ENCODE peak calls at places on chromosome 5, in eight cellular contexts. L, Z, M, K, U, O, B and H are unnamed samples.
A peak's percentile ranks its signal among the peaks of the same experiment; 100 is the strongest.

GRCh38 chr5:14854806-14855205 is 16.8 kb downstream of the ANKH start:
- DNase-seq in B (no peak), L (no peak), Z (no peak), K (no peak), U (no peak), M (no peak), O (no peak), H (peak; percentile 33)

GRCh38 chr5:59587489-59588337 is 305.8 kb downstream of the PDE4D start:
- DNase-seq in B (peak; percentile 68), K (peak; percentile 47), Z (peak; percentile 91), L (peak; percentile 58), U (peak; percentile 75), O (no peak), M (peak; percentile 43), H (peak; percentile 85)

GRCh38 chr5:179438041-179438441 is 92.8 kb upstream of the ADAMTS2 start:
- DNase-seq in U (peak; percentile 8), M (peak; percentile 37), B (peak; percentile 67), Z (peak; percentile 52), L (no peak), O (no peak), K (no peak), H (no peak)

GRCh38 chr5:57693488-57694305 is 211.1 kb upstream of the ACTBL2 start:
- DNase-seq in O (no peak), K (no peak), U (peak; percentile 31), L (no peak), B (no peak), Z (no peak), M (no peak), H (no peak)

GRCh38 chr5:10896016-10896415 is 135.0 kb upstream of the DAP start:
- DNase-seq in B (no peak), Z (peak; percentile 4), U (peak; percentile 10), L (no peak), O (no peak), K (no peak), M (no peak), H (no peak)

GRCh38 chr5:31671339-31671741 is 32.4 kb downstream of the PDZD2 start:
- DNase-seq in O (no peak), M (peak; percentile 36), Z (no peak), B (no peak), U (no peak), K (no peak), L (no peak), H (no peak)

GRCh38 chr5:108687599-108688220 is 60.0 kb upstream of the FER start:
- DNase-seq in Z (no peak), U (no peak), K (no peak), O (no peak), L (no peak), B (no peak), M (no peak), H (no peak)

GRCh38 chr5:52948418-52949076 is 40.6 kb upstream of the ITGA2 start:
- DNase-seq in L (peak; percentile 76), O (peak; percentile 91), M (no peak), Z (peak; percentile 79), K (peak; percentile 56), U (peak; percentile 88), B (no peak), H (peak; percentile 74)

GRCh38 chr5:125967576-125967975 is 455.6 kb upstream of the GRAMD2B start:
- DNase-seq in M (no peak), Z (no peak), B (no peak), K (no peak), L (no peak), O (no peak), U (no peak), H (no peak)

GRCh38 chr5:26553079-26553478 is 485.3 kb downstream of the CDH9 start:
- DNase-seq in Z (no peak), O (peak; percentile 48), L (no peak), M (no peak), K (no peak), U (no peak), B (no peak), H (no peak)

GRCh38 chr5:1268666-1269065 is 26.2 kb downstream of the TERT start:
- DNase-seq in K (no peak), L (no peak), O (no peak), U (no peak), Z (no peak), B (no peak), M (no peak), H (no peak)

GRCh38 chr5:178131446-178131996 is 707 bp downstream of the RMND5B start:
- DNase-seq in B (no peak), M (no peak), O (no peak), U (peak; percentile 16), K (no peak), Z (no peak), L (no peak), H (no peak)

GRCh38 chr5:11904270-11904906 is at the start of gene CTNND2:
- DNase-seq in L (peak; percentile 76), M (peak; percentile 18), O (no peak), Z (peak; percentile 87), K (no peak), U (peak; percentile 36), B (peak; percentile 67), H (no peak)

GRCh38 chr5:115542651-115543364 is 1.8 kb downstream of the FEM1C start:
- DNase-seq in Z (peak; percentile 8), U (no peak), L (no peak), O (no peak), B (no peak), M (no peak), K (no peak), H (no peak)

GRCh38 chr5:107542831-107543231 is 127.9 kb downstream of the EFNA5 start:
- DNase-seq in O (no peak), Z (peak; percentile 26), M (peak; percentile 61), B (peak; percentile 73), K (peak; percentile 71), U (peak; percentile 72), L (peak; percentile 78), H (peak; percentile 36)

GRCh38 chr5:54912021-54912420 is 73.4 kb downstream of the ESM1 start:
- DNase-seq in B (no peak), K (no peak), U (no peak), Z (no peak), M (no peak), O (no peak), L (no peak), H (no peak)

GRCh38 chr5:146562461-146562860 is 46.5 kb upstream of the GPR151 start:
- DNase-seq in M (no peak), L (no peak), Z (no peak), K (no peak), U (no peak), O (no peak), B (no peak), H (no peak)

GRCh38 chr5:116859666-116860320 is 285.2 kb upstream of the SEMA6A start:
- DNase-seq in K (no peak), U (peak; percentile 77), B (no peak), Z (no peak), O (no peak), L (no peak), M (no peak), H (no peak)

GRCh38 chr5:73629456-73629855 is 3.5 kb downstream of the ARHGEF28 start:
- DNase-seq in K (no peak), M (no peak), Z (no peak), L (no peak), O (no peak), U (no peak), B (no peak), H (no peak)

DNA sequence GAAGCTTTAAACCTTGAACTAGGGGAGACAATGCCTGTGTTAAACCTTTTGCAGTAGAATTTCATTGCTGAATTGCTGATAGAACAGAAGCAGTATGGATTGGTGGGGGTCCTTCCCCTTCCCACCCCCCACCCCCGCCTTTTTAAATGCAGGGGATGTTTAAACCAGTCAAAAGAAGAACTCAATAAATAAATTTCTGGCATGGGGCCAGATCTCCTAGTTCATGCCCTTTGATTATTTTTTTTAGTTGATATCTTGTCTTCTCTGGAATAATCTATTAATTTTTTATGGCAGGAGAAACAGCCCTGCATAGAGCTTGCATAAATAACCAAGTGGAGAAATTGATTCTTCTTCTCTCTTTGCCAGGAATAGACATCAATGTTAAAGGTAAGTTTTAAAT is 72.8 kb downstream of the SLF1 start:
- DNase-seq in L (no peak), M (no peak), Z (no peak), U (no peak), B (no peak), K (no peak), O (no peak), H (no peak)
- H3K27ac ChIP-seq in L (no peak overlapping the region), M (no peak overlapping the region), Z (no peak overlapping the region), U (no peak overlapping the region), B (no peak overlapping the region), K (no peak overlapping the region), O (no peak overlapping the region), H (no peak overlapping the region)

DNA sequence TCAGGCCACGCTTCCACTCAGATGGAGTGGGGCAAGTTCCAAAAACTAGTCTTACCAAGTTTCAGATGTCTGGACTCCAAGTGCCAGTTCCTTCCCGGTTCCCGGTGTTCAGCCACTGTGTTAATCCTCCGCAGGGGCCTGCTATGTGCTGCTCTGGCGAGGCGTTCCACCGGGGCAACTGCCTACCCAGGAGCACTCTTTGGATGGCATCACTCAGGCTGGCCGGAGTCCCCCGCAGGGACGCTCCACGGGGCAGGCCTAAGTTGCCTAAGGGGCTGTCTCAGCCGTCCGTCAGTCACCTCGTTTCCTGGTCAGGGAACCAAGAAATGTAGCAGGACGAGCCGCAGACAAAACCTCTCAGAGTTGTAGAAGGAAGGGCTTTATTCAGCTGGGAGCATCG is 5.2 kb downstream of the RPS23 start:
- DNase-seq in M (no peak), K (no peak), Z (no peak), B (no peak), L (no peak), O (no peak), U (no peak), H (no peak)
- H3K27ac ChIP-seq in M (no peak overlapping the region), K (no peak overlapping the region), Z (peak overlapping the region; percentile 14), B (no peak overlapping the region), L (no peak overlapping the region), O (no peak overlapping the region), U (no peak overlapping the region), H (no peak overlapping the region)

GRCh38 chr5:103890313-103890712 is 327.7 kb upstream of the NUDT12 start:
- DNase-seq in B (no peak), L (no peak), M (no peak), U (no peak), O (no peak), K (no peak), Z (no peak), H (no peak)

GRCh38 chr5:103889500-103890209 is 327.1 kb upstream of the NUDT12 start:
- DNase-seq in B (no peak), L (no peak), U (no peak), K (no peak), Z (no peak), O (no peak), M (no peak), H (no peak)

GRCh38 chr5:103894882-103895281 is 332.3 kb upstream of the NUDT12 start:
- DNase-seq in O (no peak), K (no peak), B (no peak), Z (peak; percentile 25), U (no peak), M (no peak), L (peak; percentile 6), H (no peak)

GRCh38 chr5:103886826-103887225 is 324.2 kb upstream of the NUDT12 start:
- DNase-seq in M (no peak), O (no peak), K (no peak), U (no peak), Z (no peak), B (no peak), L (no peak), H (no peak)

GRCh38 chr5:103891151-103891550 is 328.6 kb upstream of the NUDT12 start:
- DNase-seq in K (no peak), L (no peak), Z (no peak), M (no peak), U (no peak), B (no peak), O (no peak), H (no peak)
- H3K27ac ChIP-seq in K (no peak overlapping the region), L (no peak overlapping the region), Z (no peak overlapping the region), M (no peak overlapping the region), U (no peak overlapping the region), B (no peak overlapping the region), O (no peak overlapping the region), H (no peak overlapping the region)

GRCh38 chr5:170811719-170812118 is 28.2 kb downstream of the GABRP start:
- DNase-seq in B (no peak), U (no peak), M (no peak), K (no peak), Z (no peak), O (no peak), L (no peak), H (no peak)
- H3K27ac ChIP-seq in B (no peak overlapping the region), U (no peak overlapping the region), M (no peak overlapping the region), K (no peak overlapping the region), Z (no peak overlapping the region), O (no peak overlapping the region), L (no peak overlapping the region), H (no peak overlapping the region)